ENCODE peak calls at places on chromosomes 4 and X, in six cellular contexts. Y is brain microvascular endothelial cell; L is lung; M is GM12878; R is CD4-positive, alpha-beta memory T cell; V is sigmoid colon. N is an unnamed sample.

GRCh38 chrX:40867352-40867751 is 132.0 kb upstream of the MED14 start:
- DNase-seq in Y (no peak), L (no peak), M (no peak), R (no peak), V (no peak), N (peak; percentile 39)

GRCh38 chrX:113959912-113960626 is 623.8 kb upstream of the HTR2C start:
- DNase-seq in Y (no peak), L (no peak), M (no peak), R (no peak), V (no peak), N (no peak)

GRCh38 chr4:1711055-1711905 is 839 bp downstream of the SLBP start:
- DNase-seq in Y (peak; percentile 44), L (peak; percentile 49), M (no peak), R (peak; percentile 43), V (peak; percentile 83), N (no peak)

GRCh38 chr4:95318483-95318882 is 230.3 kb downstream of the UNC5C start:
- DNase-seq in Y (no peak), L (no peak), M (no peak), R (no peak), V (no peak), N (no peak)

GRCh38 chrX:66638591-66639500 is at the start of gene EDA2R:
- DNase-seq in Y (peak; percentile 77), L (peak; percentile 38), M (peak; percentile 60), R (peak; percentile 3), V (no peak), N (peak; percentile 32)

GRCh38 chrX:103148075-103148474 is 55.1 kb upstream of the NXF3 start:
- DNase-seq in Y (no peak), L (no peak), M (no peak), R (no peak), V (no peak), N (no peak)

GRCh38 chr4:88007304-88008132 is at the start of gene PKD2:
- DNase-seq in Y (peak; percentile 60), L (peak; percentile 85), M (no peak), R (peak; percentile 64), V (peak; percentile 94), N (no peak)

GRCh38 chrX:101262590-101262989 is 28.5 kb downstream of the TAF7L start:
- DNase-seq in Y (no peak), L (no peak), M (no peak), R (no peak), V (no peak), N (no peak)

GRCh38 chr4:15755781-15756180 is 22.3 kb upstream of the CD38 start:
- DNase-seq in Y (no peak), L (no peak), M (no peak), R (peak; percentile 9), V (no peak), N (no peak)

GRCh38 chr4:40699648-40700047 is 50.1 kb upstream of the NSUN7 start:
- DNase-seq in Y (peak; percentile 31), L (no peak), M (no peak), R (no peak), V (no peak), N (peak; percentile 35)

GRCh38 chrX:9690046-9690445 is 75.6 kb downstream of the GPR143 start:
- DNase-seq in Y (no peak), L (no peak), M (no peak), R (no peak), V (peak; percentile 1), N (no peak)

GRCh38 chrX:9687899-9688298 is 77.7 kb downstream of the GPR143 start:
- DNase-seq in Y (no peak), L (no peak), M (no peak), R (no peak), V (peak; percentile 49), N (no peak)

GRCh38 chrX:9693307-9694001 is 72.2 kb downstream of the GPR143 start:
- DNase-seq in Y (no peak), L (no peak), M (no peak), R (no peak), V (no peak), N (no peak)

GRCh38 chrX:9683350-9683749 is 82.3 kb downstream of the GPR143 start:
- DNase-seq in Y (no peak), L (no peak), M (no peak), R (no peak), V (no peak), N (no peak)

DNA sequence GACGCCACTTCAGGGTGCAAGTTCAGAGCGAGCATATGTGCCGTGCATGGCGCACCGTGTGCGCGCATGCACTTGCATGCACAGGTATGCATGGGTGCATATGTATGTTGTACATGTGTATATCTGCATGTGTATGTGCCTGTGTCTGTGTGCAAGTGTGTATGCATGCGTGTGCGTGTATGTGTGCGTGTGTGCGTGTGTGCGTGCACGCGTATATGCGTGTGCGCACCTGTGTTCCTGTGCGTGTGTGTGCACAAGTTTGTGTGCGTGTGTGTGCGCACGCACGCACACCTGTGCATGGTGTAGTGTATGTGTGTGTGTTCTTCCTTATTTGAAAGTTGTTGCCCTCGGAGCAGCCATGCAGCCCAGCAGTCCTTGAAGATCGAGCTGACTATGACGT is 76.8 kb downstream of the GPR143 start:
- DNase-seq in Y (no peak), L (no peak), M (no peak), R (no peak), V (peak; percentile 32), N (no peak)
- H3K36me3 ChIP-seq in Y (peaks cover 3% of the 10 kb centered on the region), L (peaks cover 15% of the 10 kb centered on the region), M (no peaks in the 10 kb centered on the region), R (peaks cover 3% of the 10 kb centered on the region), V (no peaks in the 10 kb centered on the region), N (no peaks in the 10 kb centered on the region)

DNA sequence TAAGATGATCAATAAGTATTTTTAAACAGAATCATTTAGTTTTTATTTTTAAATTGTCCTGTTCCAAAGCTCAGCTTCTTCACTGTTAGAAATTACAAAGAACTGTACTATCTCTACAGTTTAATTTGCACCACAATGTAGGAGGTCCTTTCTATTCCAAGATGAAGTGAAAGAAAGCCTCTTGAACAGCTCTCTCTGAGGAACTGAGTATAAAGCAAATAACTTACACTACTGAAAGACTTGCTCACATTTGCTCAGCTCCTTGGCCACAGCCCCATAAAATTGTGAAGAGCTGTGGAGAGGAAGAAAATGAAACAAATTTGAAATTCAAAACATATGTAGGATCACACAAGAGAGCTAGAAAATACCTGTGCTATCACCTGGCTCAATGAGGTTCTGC is 68.6 kb downstream of the ENPEP start:
- DNase-seq in Y (no peak), L (no peak), M (no peak), R (no peak), V (no peak), N (no peak)
- H3K36me3 ChIP-seq in Y (no peaks in the 10 kb centered on the region), L (no peaks in the 10 kb centered on the region), M (no peaks in the 10 kb centered on the region), R (no peaks in the 10 kb centered on the region), V (no peaks in the 10 kb centered on the region), N (no peaks in the 10 kb centered on the region)

DNA sequence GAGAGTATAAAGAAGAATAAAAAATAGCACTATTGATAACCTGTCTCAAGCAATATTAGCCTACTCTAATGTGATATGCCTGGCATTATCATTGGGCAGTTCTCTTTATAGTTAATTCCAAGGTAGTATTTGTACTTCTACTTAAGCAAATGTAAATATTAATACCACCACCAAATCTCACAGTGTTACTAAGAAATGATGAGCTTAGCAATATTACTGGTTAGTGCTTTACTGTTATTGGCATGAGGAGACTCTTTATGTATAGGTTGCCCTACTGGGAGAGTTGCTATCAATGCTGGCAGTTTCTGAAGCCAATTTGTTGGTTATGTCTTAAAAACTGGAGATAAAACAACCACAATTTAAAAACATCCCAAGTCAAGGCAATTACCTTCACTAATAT is 155.7 kb downstream of the CDS1 start:
- DNase-seq in Y (no peak), L (no peak), M (no peak), R (no peak), V (no peak), N (no peak)
- H3K36me3 ChIP-seq in Y (peaks cover 33% of the 10 kb centered on the region), L (peaks cover 25% of the 10 kb centered on the region), M (no peaks in the 10 kb centered on the region), R (no peaks in the 10 kb centered on the region), V (peaks cover 23% of the 10 kb centered on the region), N (peaks cover 7% of the 10 kb centered on the region)

GRCh38 chr4:60455380-60455779 is 744.7 kb upstream of the ADGRL3 start:
- DNase-seq in Y (no peak), L (no peak), M (no peak), R (no peak), V (no peak), N (no peak)
- H3K36me3 ChIP-seq in Y (no peaks in the 10 kb centered on the region), L (no peaks in the 10 kb centered on the region), M (no peaks in the 10 kb centered on the region), R (no peaks in the 10 kb centered on the region), V (no peaks in the 10 kb centered on the region), N (no peaks in the 10 kb centered on the region)

DNA sequence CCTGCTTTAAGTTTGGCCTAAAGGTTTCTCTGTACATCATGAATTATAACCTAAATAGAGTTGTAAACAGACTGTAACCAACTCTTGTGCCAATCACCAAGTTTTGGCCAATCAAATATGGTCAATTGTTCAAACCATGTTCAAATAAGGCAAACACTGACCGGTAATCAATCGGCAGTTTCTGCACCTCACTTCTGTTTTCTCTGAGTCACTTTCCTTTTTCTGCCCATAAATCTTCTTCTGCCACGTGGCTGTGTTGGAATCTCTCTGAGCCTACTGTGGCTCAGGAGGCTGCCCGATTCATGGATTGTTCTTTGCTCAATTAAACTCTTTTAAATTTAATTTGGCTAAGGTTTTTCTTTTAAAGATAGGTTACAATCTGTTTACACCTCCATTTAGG is 16.5 kb upstream of the ENPP6 start:
- DNase-seq in Y (no peak), L (no peak), M (no peak), R (no peak), V (no peak), N (no peak)
- H3K36me3 ChIP-seq in Y (no peaks in the 10 kb centered on the region), L (no peaks in the 10 kb centered on the region), M (no peaks in the 10 kb centered on the region), R (no peaks in the 10 kb centered on the region), V (no peaks in the 10 kb centered on the region), N (no peaks in the 10 kb centered on the region)

DNA sequence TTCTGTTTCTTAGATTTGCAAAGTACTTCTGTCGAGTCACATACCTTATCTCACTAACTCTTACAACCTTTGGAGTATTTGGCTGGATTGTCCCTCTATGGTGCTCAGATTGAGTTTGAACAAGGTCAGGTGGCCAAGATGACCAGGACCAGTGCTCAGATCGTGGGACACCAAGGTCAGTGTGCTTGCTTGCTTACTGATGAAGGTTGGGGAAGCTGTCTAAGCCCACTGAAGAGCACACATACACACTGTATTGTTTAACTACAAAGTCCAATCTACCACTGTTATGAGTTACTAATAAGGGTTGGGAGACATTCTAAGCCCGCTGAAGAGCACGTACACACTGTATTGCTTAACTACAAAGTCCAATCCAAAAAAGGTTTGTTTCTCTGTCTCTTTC is 53.7 kb downstream of the TAB3 start:
- DNase-seq in Y (no peak), L (no peak), M (no peak), R (no peak), V (no peak), N (no peak)
- H3K36me3 ChIP-seq in Y (no peaks in the 10 kb centered on the region), L (peaks cover 5% of the 10 kb centered on the region), M (no peaks in the 10 kb centered on the region), R (no peaks in the 10 kb centered on the region), V (no peaks in the 10 kb centered on the region), N (no peaks in the 10 kb centered on the region)

GRCh38 chrX:30690330-30690729 is 37.1 kb downstream of the GK start:
- DNase-seq in Y (no peak), L (no peak), M (no peak), R (no peak), V (no peak), N (no peak)

GRCh38 chrX:30689116-30689515 is 35.9 kb downstream of the GK start:
- DNase-seq in Y (no peak), L (no peak), M (no peak), R (no peak), V (no peak), N (no peak)

DNA sequence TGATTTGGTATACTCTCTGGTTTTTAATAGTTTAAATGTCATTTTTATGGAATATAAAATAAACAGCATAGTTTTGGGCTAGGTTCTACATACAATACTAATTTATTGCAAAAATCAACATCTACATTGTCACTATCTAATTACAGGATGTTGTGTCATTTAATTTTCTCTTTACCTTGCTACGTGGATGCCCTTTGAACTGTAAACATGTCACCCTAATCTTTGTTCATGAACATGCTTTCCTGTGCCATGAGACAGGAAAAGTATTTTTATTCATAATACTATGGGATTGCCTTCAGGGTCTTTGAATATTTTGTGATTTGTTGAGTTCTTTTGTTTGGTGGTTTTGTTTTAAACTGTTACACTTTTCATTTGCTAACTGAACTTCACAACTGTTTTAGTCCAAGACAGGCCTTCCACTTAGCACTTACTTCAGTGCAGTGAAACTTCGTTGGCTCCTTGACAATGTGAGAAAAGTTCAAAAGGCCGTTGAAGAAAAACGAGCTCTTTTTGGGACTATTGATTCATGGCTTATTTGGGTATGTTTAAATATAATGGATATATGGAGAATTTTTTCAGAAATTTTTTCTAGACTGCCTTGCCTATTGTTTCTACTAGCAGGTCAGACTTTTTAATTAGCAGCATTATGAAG is 40.9 kb downstream of the GK start:
- DNase-seq in Y (no peak), L (no peak), M (no peak), R (no peak), V (no peak), N (no peak)
- H3K36me3 ChIP-seq in Y (no peaks in the 10 kb centered on the region), L (no peaks in the 10 kb centered on the region), M (no peaks in the 10 kb centered on the region), R (no peaks in the 10 kb centered on the region), V (no peaks in the 10 kb centered on the region), N (no peaks in the 10 kb centered on the region)

N was measured in kidney epithelial cell.